ENCODE peak calls at places on chromosome X, in ten cellular contexts. E is osteocyte, U is neural crest cell, V is psoas muscle, J is left ventricle myocardium inferior, I is vagina, D is right lobe of liver, F is OCI-LY7, N is hepatocyte, C is astrocyte of the cerebellum. O is an unnamed sample.

GRCh38 chrX:69300323-69300722 is 135.1 kb upstream of the PJA1 start:
- DNase-seq in E (no peak), U (no peak), V (no peak), J (no peak), I (no peak), D (no peak), F (no peak), N (no peak), C (no peak), O (no peak)

GRCh38 chrX:117957128-117957527 is 159.5 kb downstream of the KLHL13 start:
- DNase-seq in E (no peak), U (no peak), V (no peak), J (no peak), I (no peak), D (no peak), F (no peak), N (no peak), C (peak), O (no peak)

GRCh38 chrX:97070346-97070745 is 186.6 kb downstream of the RPA4 start:
- DNase-seq in E (no peak), U (no peak), V (no peak), J (no peak), I (no peak), D (no peak), F (no peak), N (no peak), C (no peak), O (no peak)

GRCh38 chrX:56978172-56978571 is 17.2 kb downstream of the SPIN3 start:
- DNase-seq in E (no peak), U (peak), V (no peak), J (no peak), I (no peak), D (no peak), F (peak), N (peak), C (peak), O (no peak)

GRCh38 chrX:49627030-49627777 is 28.4 kb downstream of the GAGE1 start:
- DNase-seq in E (no peak), U (no peak), V (no peak), J (peak), I (no peak), D (no peak), F (no peak), N (no peak), C (no peak), O (no peak)

GRCh38 chrX:1661048-1661921 is 46.4 kb downstream of the ASMT start:
- DNase-seq in E (no peak), U (no peak), V (peak), J (peak), I (no peak), D (peak), F (peak), N (no peak), C (no peak), O (no peak)

GRCh38 chrX:314781-315595 is 3.6 kb downstream of the GTPBP6 start:
- DNase-seq in E (no peak), U (no peak), V (peak), J (no peak), I (no peak), D (peak), F (no peak), N (no peak), C (no peak), O (peak)

GRCh38 chrX:68910743-68911142 is 81.9 kb downstream of the EFNB1 start:
- DNase-seq in E (no peak), U (no peak), V (no peak), J (no peak), I (no peak), D (no peak), F (no peak), N (no peak), C (no peak), O (no peak)

GRCh38 chrX:145727476-145727875 is 90.2 kb upstream of the SLITRK2 start:
- DNase-seq in E (no peak), U (no peak), V (no peak), J (no peak), I (no peak), D (no peak), F (no peak), N (no peak), C (no peak), O (no peak)

GRCh38 chrX:12984629-12985303 is 9.9 kb downstream of the TMSB4X start:
- DNase-seq in E (no peak), U (no peak), V (no peak), J (no peak), I (no peak), D (no peak), F (no peak), N (peak), C (peak), O (no peak)

GRCh38 chrX:48468247-48468671 is 1.8 kb downstream of the SLC38A5 start:
- DNase-seq in E (no peak), U (no peak), V (no peak), J (no peak), I (peak), D (no peak), F (peak), N (no peak), C (no peak), O (no peak)

GRCh38 chrX:153967536-153968214 is 3.9 kb downstream of the HCFC1 start:
- DNase-seq in E (no peak), U (no peak), V (no peak), J (no peak), I (no peak), D (no peak), F (no peak), N (no peak), C (no peak), O (no peak)

GRCh38 chrX:64230123-64230970 is at the start of gene ASB12:
- DNase-seq in E (no peak), U (no peak), V (peak), J (no peak), I (no peak), D (no peak), F (no peak), N (no peak), C (no peak), O (no peak)
- TF ChIP-seq CTCF in E (no peak), U (no peak), V (peak), J (no peak), I (no peak), D (no peak), F (no peak), N (no peak), C (no peak), O (no peak)

GRCh38 chrX:120452131-120452530 is 17.0 kb downstream of the LAMP2 start:
- DNase-seq in E (no peak), U (no peak), V (no peak), J (no peak), I (no peak), D (no peak), F (peak), N (peak), C (peak), O (no peak)

GRCh38 chrX:120450163-120450562 is 18.9 kb downstream of the LAMP2 start:
- DNase-seq in E (no peak), U (no peak), V (no peak), J (no peak), I (no peak), D (no peak), F (peak), N (no peak), C (no peak), O (no peak)

GRCh38 chrX:120457766-120458180 is 11.3 kb downstream of the LAMP2 start:
- DNase-seq in E (no peak), U (no peak), V (no peak), J (no peak), I (no peak), D (no peak), F (peak), N (peak), C (peak), O (no peak)

GRCh38 chrX:120456973-120457372 is 12.1 kb downstream of the LAMP2 start:
- DNase-seq in E (no peak), U (no peak), V (no peak), J (no peak), I (no peak), D (no peak), F (peak), N (no peak), C (no peak), O (no peak)

DNA sequence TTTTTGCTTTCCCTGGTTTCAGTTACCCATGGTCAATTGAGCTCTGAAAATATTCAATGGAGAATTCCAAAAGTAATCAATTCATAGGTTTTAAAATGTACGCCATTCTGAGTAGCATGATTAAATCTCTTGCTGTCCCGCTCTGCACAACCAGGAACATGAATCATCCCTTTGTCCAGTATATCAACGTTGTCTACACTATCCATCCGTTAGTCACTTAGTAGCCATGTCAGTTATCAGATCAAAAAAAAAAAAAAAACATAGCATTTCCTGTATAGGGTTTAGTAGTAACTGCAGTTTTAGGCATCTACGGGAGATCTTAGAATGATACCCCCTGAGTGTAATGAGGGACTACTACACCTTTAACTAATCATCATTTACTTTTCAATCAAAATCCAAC is 15.1 kb downstream of the LAMP2 start:
- DNase-seq in E (no peak), U (no peak), V (no peak), J (no peak), I (no peak), D (no peak), F (no peak), N (no peak), C (no peak), O (no peak)
- TF ChIP-seq CTCF in E (no peak), U (no peak), V (no peak), J (no peak), I (no peak), D (no peak), F (no peak), N (no peak), C (no peak), O (no peak)

DNA sequence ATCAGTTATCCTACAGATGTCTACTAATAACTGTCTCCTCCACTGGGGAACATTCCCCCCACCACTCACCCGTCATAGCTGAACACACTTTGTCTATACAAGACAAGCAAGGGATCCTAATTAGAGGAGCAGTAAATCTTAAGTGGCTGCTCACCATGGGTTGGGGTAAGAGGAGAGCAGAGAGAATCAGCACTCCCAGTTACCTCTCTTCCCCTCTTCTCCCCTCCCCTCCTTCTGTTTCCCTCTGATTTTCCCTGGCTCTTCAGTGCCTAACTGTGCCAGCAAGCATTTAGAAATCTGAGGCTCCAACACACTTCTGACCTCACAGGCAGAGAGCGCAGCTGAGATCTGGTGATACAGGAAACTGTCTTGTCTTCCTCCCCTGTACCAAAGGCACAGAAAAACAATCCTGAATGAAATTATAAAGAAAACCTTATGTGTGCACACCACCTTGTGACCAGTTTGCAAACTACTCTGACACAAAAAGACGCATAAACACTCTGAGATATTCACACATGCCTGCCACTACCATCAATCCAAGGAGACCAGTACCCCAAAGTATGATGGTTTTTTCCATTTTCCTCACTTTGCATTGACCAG is 82.5 kb upstream of the SMIM10 start:
- DNase-seq in E (no peak), U (no peak), V (no peak), J (no peak), I (peak), D (no peak), F (peak), N (peak), C (no peak), O (no peak)
- TF ChIP-seq CTCF in E (peak), U (peak), V (no peak), J (no peak), I (no peak), D (no peak), F (peak), N (peak), C (peak), O (peak)

GRCh38 chrX:40383360-40383759 is 197.4 kb upstream of the ATP6AP2 start:
- DNase-seq in E (no peak), U (no peak), V (no peak), J (no peak), I (no peak), D (no peak), F (no peak), N (no peak), C (no peak), O (no peak)

GRCh38 chrX:40389555-40389954 is 191.2 kb upstream of the ATP6AP2 start:
- DNase-seq in E (no peak), U (no peak), V (no peak), J (no peak), I (no peak), D (no peak), F (no peak), N (peak), C (no peak), O (no peak)

GRCh38 chrX:40380649-40381488 is 199.9 kb upstream of the ATP6AP2 start:
- DNase-seq in E (no peak), U (no peak), V (no peak), J (no peak), I (no peak), D (no peak), F (no peak), N (no peak), C (no peak), O (no peak)

GRCh38 chrX:40388441-40388840 is 192.3 kb upstream of the ATP6AP2 start:
- DNase-seq in E (no peak), U (no peak), V (no peak), J (no peak), I (no peak), D (no peak), F (no peak), N (no peak), C (no peak), O (no peak)

DNA sequence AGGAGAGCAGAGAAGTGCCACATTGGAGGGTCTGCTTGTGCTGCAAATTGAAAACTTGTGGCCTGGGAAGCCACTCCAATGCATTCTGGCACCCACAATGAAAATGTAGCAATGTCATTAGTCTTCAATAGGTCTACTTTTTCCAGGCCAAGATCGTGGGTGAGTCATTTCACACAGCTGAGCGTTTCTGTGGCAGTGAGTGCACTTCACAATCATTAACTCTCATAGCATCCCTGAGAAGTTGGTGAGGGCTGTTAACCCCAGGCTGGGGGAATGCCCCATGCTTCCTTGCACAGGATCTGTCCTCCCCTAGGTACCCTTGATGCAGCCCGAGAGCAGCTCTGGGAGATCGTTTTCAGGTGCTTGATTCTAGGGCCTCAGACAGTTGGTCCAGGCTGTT is 196.8 kb upstream of the ATP6AP2 start:
- DNase-seq in E (no peak), U (no peak), V (no peak), J (no peak), I (no peak), D (no peak), F (no peak), N (no peak), C (no peak), O (no peak)
- TF ChIP-seq CTCF in E (no peak), U (no peak), V (no peak), J (no peak), I (no peak), D (no peak), F (no peak), N (no peak), C (no peak), O (no peak)

DNA sequence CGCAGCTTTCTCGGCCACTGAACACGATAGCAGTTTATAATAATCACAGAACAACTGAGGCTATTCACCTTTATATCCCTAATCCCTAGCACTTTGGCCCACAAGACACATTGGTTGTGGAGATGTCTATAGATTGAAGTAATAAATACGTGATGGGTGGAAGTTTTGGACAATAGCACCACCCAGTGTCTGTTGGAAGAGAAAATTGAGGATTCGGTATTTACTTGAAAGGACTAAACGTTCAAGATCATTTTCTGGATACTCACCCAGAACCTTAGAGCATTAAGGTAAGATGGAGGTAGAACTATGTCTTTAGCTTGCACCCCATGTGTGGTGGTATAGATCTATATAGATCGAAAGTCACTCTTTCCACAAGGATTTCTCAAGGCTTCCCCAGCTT is 792 bp upstream of the TMSB15A start:
- DNase-seq in E (no peak), U (no peak), V (no peak), J (no peak), I (no peak), D (no peak), F (no peak), N (no peak), C (no peak), O (no peak)
- TF ChIP-seq CTCF in E (peak), U (peak), V (no peak), J (peak), I (no peak), D (peak), F (peak), N (peak), C (peak), O (peak)

GRCh38 chrX:95076449-95076848 is 1402.4 kb downstream of the FAM133A start:
- DNase-seq in E (no peak), U (peak), V (no peak), J (no peak), I (no peak), D (no peak), F (peak), N (peak), C (no peak), O (no peak)
- TF ChIP-seq CTCF in E (peak), U (peak), V (peak), J (peak), I (no peak), D (peak), F (peak), N (peak), C (peak), O (peak)

GRCh38 chrX:124592745-124593144 is 246.4 kb downstream of the SH2D1A start:
- DNase-seq in E (no peak), U (no peak), V (no peak), J (no peak), I (no peak), D (no peak), F (no peak), N (no peak), C (no peak), O (no peak)
- TF ChIP-seq CTCF in E (no peak), U (no peak), V (no peak), J (no peak), I (no peak), D (no peak), F (no peak), N (no peak), C (no peak), O (no peak)

DNA sequence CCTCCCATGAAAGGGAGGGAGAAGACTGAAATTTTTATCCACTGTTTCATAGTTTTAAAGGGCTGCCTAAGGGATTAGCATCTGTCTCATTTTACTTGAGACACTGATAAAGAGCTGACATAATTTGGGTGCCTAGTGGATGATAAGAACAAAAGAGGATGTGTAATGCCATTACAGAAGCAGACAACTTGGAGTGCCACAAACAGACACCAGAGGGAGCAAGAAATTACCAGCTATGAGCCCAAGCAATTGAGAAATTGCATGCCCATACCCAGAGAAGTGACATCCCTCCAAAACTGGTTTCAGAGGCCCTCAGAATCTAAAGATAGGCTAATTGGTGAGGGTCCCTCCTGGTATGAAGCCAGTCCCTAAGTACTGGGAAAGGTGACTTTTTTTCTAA is 38.5 kb upstream of the POU3F4 start:
- DNase-seq in E (no peak), U (peak), V (no peak), J (no peak), I (no peak), D (peak), F (peak), N (peak), C (peak), O (no peak)
- TF ChIP-seq CTCF in E (no peak), U (peak), V (peak), J (peak), I (no peak), D (peak), F (peak), N (peak), C (peak), O (peak)

GRCh38 chrX:113747274-113747973 is 836.5 kb upstream of the HTR2C start:
- DNase-seq in E (no peak), U (no peak), V (no peak), J (no peak), I (no peak), D (no peak), F (peak), N (no peak), C (no peak), O (no peak)

GRCh38 chrX:113743069-113743468 is 840.8 kb upstream of the HTR2C start:
- DNase-seq in E (no peak), U (no peak), V (no peak), J (no peak), I (no peak), D (no peak), F (peak), N (no peak), C (no peak), O (no peak)

DNA sequence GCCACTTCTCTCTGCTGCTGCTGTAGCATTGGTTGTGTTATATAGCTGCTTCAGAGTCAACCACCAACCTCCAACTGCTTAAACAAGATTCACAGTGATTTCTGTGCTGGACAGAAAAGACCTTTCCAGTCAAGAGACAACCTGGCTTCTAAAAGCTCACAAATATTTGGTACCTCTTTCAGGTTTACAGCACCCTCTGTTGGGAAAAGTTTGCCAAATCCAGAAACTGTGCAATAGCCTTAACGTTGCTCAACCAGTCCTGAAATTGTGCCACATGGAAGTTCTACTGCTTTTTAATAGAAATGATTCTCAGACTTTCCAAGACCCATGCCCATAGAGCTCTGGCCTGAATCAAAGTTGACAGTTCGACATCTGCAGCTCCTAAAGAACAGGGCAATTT is 842.1 kb upstream of the HTR2C start:
- DNase-seq in E (no peak), U (no peak), V (no peak), J (no peak), I (no peak), D (no peak), F (peak), N (peak), C (peak), O (no peak)
- TF ChIP-seq CTCF in E (no peak), U (peak), V (no peak), J (no peak), I (no peak), D (peak), F (peak), N (peak), C (peak), O (peak)

GRCh38 chrX:99266255-99266654 is 1143.8 kb downstream of the PCDH19 start:
- DNase-seq in E (no peak), U (no peak), V (no peak), J (no peak), I (no peak), D (no peak), F (no peak), N (no peak), C (no peak), O (no peak)

DNA sequence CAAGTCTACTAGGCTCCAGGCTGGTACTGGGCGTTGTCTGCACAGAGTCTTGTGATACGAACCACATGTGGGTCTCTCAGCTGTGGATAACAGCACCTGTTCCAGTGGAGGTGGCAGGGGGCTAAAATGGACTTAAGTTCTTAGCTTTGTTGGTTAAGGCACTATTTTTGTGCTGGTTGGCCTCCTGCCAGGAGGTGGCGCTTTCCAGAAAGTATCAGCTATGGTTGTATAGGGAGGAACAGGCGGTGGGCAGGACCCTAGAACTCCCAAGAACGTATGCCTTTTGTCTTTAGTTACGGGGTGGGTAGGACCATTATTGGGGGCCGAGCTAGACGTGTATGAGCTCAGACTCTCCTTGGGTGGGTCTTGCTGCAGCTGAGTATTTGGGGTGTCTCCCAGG is 1138.4 kb downstream of the PCDH19 start:
- DNase-seq in E (no peak), U (no peak), V (no peak), J (no peak), I (no peak), D (no peak), F (no peak), N (no peak), C (no peak), O (no peak)
- TF ChIP-seq CTCF in E (no peak), U (no peak), V (no peak), J (no peak), I (no peak), D (no peak), F (no peak), N (no peak), C (no peak), O (no peak)